ENCODE peak calls at places on chromosomes 1 and 21, in six cellular contexts. M is fibroblast of lung, Y is Calu3, Z is fibroblast of mammary gland, D is H9, W is lower lobe of right lung. T is an unnamed sample.

GRCh38 chr1:25173809-25174320 is 58.4 kb downstream of the SYF2 start:
- DNase-seq in M (peak; percentile 20), Y (no peak), Z (no peak), D (no peak), W (no peak), T (no peak)

GRCh38 chr1:198003468-198003867 is 86.3 kb downstream of the LHX9 start:
- DNase-seq in M (no peak), Y (no peak), Z (no peak), D (no peak), W (no peak), T (no peak)

GRCh38 chr1:14522331-14523241 is 75.9 kb upstream of the KAZN start:
- DNase-seq in M (peak; percentile 90), Y (no peak), Z (peak; percentile 98), D (peak; percentile 46), W (no peak), T (no peak)

GRCh38 chr1:39671793-39672550 is at the start of gene NT5C1A:
- DNase-seq in M (peak; percentile 18), Y (peak; percentile 19), Z (no peak), D (peak; percentile 41), W (no peak), T (peak; percentile 24)

GRCh38 chr1:232684331-232685105 is 54.6 kb upstream of the SIPA1L2 start:
- DNase-seq in M (peak; percentile 75), Y (no peak), Z (peak; percentile 50), D (no peak), W (no peak), T (no peak)

GRCh38 chr1:219292341-219292740 is 118.7 kb downstream of the LYPLAL1 start:
- DNase-seq in M (no peak), Y (no peak), Z (no peak), D (no peak), W (no peak), T (no peak)

GRCh38 chr1:153470707-153471106 is 10.3 kb upstream of the S100A7 start:
- DNase-seq in M (no peak), Y (no peak), Z (no peak), D (no peak), W (no peak), T (no peak)

GRCh38 chr1:18166929-18167328 is 59.3 kb downstream of the IGSF21 start:
- DNase-seq in M (no peak), Y (no peak), Z (no peak), D (no peak), W (no peak), T (no peak)

GRCh38 chr1:99264201-99265021 is at the start of gene PLPPR4:
- DNase-seq in M (peak; percentile 62), Y (peak; percentile 58), Z (peak; percentile 8), D (peak; percentile 81), W (peak; percentile 50), T (peak; percentile 61)

GRCh38 chr1:167447521-167448136 is 70.7 kb downstream of the CD247 start:
- DNase-seq in M (no peak), Y (peak; percentile 81), Z (no peak), D (no peak), W (peak; percentile 66), T (no peak)

GRCh38 chr1:226638001-226638601 is 89.5 kb downstream of the STUM start:
- DNase-seq in M (no peak), Y (no peak), Z (no peak), D (no peak), W (peak; percentile 23), T (no peak)

GRCh38 chr1:52358851-52359497 is 7.0 kb downstream of the CC2D1B start:
- DNase-seq in M (no peak), Y (no peak), Z (no peak), D (no peak), W (no peak), T (no peak)

GRCh38 chr1:27604579-27605299 is 795 bp upstream of the AHDC1 start:
- DNase-seq in M (no peak), Y (no peak), Z (peak; percentile 26), D (peak; percentile 77), W (no peak), T (peak; percentile 26)

GRCh38 chr1:157993179-157994080 is at the start of gene KIRREL1:
- DNase-seq in M (peak; percentile 78), Y (peak; percentile 57), Z (peak; percentile 68), D (no peak), W (peak; percentile 56), T (peak; percentile 59)

GRCh38 chr1:151990058-151990855 is 3.4 kb downstream of the S100A10 start:
- DNase-seq in M (no peak), Y (no peak), Z (no peak), D (no peak), W (no peak), T (no peak)

GRCh38 chr1:36667836-36668235 is 185.1 kb upstream of the CSF3R start:
- DNase-seq in M (no peak), Y (no peak), Z (no peak), D (no peak), W (no peak), T (no peak)

GRCh38 chr1:84291882-84292655 is 9.4 kb upstream of the SAMD13 start:
- DNase-seq in M (no peak), Y (no peak), Z (no peak), D (no peak), W (no peak), T (no peak)

GRCh38 chr1:223462047-223462446 is 68.8 kb downstream of the CCDC185 start:
- DNase-seq in M (peak; percentile 16), Y (no peak), Z (no peak), D (no peak), W (no peak), T (no peak)

GRCh38 chr1:183079697-183080096 is 56.5 kb downstream of the LAMC1 start:
- DNase-seq in M (no peak), Y (no peak), Z (peak; percentile 46), D (no peak), W (no peak), T (no peak)

GRCh38 chr1:41712081-41712480 is 206.6 kb downstream of the HIVEP3 start:
- DNase-seq in M (no peak), Y (no peak), Z (no peak), D (no peak), W (no peak), T (no peak)

GRCh38 chr1:202029171-202029665 is 18.8 kb downstream of the ELF3 start:
- DNase-seq in M (peak; percentile 89), Y (no peak), Z (peak; percentile 89), D (no peak), W (no peak), T (no peak)

GRCh38 chr1:92994105-92994712 is 32.9 kb upstream of the DIPK1A start:
- DNase-seq in M (peak; percentile 72), Y (peak; percentile 62), Z (peak; percentile 84), D (peak; percentile 56), W (no peak), T (peak; percentile 57)

DNA sequence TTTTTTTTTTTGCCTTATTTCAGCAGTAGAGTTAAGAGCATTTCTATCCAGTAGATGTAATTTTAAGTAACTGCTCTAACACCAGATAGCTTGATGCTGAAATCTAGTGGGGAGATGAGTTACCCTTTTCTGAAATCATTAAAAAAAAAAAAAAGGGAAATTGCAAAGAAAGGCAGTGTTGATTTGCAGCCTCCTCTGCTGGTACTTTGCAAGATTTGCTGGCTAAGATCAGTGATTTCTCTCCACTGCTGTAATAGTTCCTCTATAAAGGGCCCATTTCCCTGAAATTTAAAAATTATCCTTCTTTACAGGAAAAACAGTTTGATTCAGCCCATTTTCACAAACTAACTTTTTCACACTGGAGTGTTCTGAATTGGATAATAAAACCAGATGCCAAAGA is 120.6 kb downstream of the PTBP2 start:
- DNase-seq in M (no peak), Y (no peak), Z (peak; percentile 28), D (no peak), W (no peak), T (no peak)
- TF ChIP-seq CTCF in M (peak; percentile 58), Y (no peak), Z (peak; percentile 50), D (peak; percentile 51), W (no peak), T (no peak)

GRCh38 chr1:2049225-2049516 is 1.0 kb upstream of the PRKCZ start:
- DNase-seq in M (no peak), Y (no peak), Z (no peak), D (no peak), W (no peak), T (no peak)

GRCh38 chr1:2050482-2050792 is 226 bp downstream of the PRKCZ start:
- DNase-seq in M (no peak), Y (no peak), Z (no peak), D (no peak), W (no peak), T (no peak)

GRCh38 chr1:2050793-2051682 is 827 bp downstream of the PRKCZ start:
- DNase-seq in M (no peak), Y (no peak), Z (no peak), D (no peak), W (no peak), T (no peak)

GRCh38 chr1:2047749-2048729 is 2.2 kb upstream of the PRKCZ start:
- DNase-seq in M (no peak), Y (no peak), Z (no peak), D (no peak), W (no peak), T (no peak)

DNA sequence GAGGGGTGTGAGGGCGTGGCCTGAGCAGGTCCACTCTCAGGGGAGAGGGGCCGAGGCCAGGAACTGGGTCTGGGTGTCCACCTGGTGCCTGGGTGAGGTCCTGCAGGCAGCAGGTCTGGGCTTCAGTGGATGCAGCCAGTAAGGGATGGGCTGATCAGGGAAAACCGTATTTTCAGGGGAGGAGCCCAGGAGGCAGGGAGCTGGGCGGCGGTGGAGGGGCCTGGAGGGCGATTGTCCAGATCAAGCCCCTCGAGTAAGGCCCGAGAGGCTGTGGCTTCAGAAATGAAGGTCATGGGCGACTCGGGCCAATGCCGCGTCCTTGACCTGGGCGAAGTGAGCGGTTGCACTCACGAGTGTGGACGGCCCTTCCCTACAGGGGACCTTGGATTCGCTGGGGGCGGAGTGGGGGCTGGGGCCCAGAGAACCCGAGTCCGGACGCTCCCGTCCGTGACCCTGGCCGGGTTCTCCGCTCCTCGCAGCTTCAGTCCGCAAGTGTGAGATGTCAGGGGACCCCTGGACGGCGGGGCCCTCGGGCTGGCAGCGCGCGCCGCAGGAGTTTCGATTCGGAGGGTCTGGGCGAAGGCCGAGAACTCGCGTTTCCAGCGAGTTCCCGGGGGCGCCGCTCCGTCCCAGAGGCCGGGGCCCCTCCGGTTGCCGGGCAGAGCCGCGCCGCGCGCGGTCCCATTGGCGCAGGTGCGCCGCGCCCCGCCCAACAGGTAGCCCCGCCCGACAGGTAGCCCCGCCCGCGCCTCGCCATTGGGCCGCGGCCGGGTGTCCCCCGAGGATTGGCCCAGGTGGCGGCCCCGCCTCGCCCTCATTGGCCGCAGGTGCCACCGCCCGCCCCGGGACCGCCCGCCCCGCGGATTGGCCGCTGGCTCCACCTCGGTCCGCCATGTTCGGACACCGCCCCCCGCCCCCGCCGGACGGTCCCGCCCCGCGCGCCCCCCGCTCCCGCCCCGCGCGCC is at the start of gene PRKCZ:
- DNase-seq in M (peak; percentile 21), Y (peak; percentile 96), Z (no peak), D (peak; percentile 97), W (peak; percentile 95), T (peak; percentile 84)
- TF ChIP-seq CTCF in M (peak; percentile 23), Y (peak; percentile 69), Z (no peak), D (peak; percentile 70), W (peak; percentile 35), T (peak; percentile 53)

GRCh38 chr21:32525282-32525681 is 60.0 kb downstream of the TCP10L start:
- DNase-seq in M (no peak), Y (no peak), Z (no peak), D (peak; percentile 63), W (no peak), T (no peak)
- TF ChIP-seq CTCF in M (no peak), Y (no peak), Z (no peak), D (no peak), W (no peak), T (no peak)

DNA sequence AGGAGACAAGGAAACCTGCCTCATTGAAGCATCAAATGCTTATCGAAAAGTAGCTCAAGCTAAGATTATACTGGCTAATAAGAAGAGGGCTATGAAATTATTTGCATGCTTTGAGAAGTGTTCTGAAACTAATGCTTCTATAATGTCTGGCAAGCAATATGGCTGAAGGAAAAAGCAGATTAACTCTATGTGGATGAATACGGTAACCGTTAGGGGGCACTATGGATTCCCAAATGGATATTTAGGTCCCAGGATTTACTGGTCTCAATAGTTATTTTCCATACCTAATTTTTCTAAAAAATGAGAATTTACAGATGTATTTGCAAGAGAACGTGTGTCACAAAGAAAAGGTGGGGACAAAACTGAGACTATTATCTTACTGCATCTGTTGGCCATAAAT is 34.6 kb upstream of the RRP15 start:
- DNase-seq in M (no peak), Y (no peak), Z (no peak), D (no peak), W (no peak), T (no peak)
- TF ChIP-seq CTCF in M (no peak), Y (no peak), Z (peak; percentile 23), D (peak; percentile 60), W (no peak), T (no peak)